ENCODE peak calls at places on chromosomes 13 and 19, in six cellular contexts. X is CD8-positive, alpha-beta T cell; M is EH; L is globus pallidus; V is stimulated activated CD8-positive, alpha-beta memory T cell treated with anti-CD3 and anti-CD28 coated beads, Interleukin-7, amount 100 ng/mL, for 1 hour; W is AG08395. I is an unnamed sample.

GRCh38 chr13:103976371-103976770 is 910.2 kb upstream of the SLC10A2 start:
- DNase-seq in X (no peak), M (no peak), L (no peak), V (no peak), W (no peak), I (no peak)

GRCh38 chr19:12834976-12835757 is 788 bp upstream of the RTBDN start:
- DNase-seq in X (peak; percentile 29), M (no peak), L (no peak), V (no peak), W (peak; percentile 49), I (no peak)

GRCh38 chr19:10191347-10191746 is 3.4 kb downstream of the DNMT1 start:
- DNase-seq in X (no peak), M (peak; percentile 85), L (no peak), V (no peak), W (peak; percentile 49), I (no peak)

GRCh38 chr13:75312884-75313520 is 169.0 kb downstream of the TBC1D4 start:
- DNase-seq in X (no peak), M (no peak), L (no peak), V (no peak), W (no peak), I (no peak)

GRCh38 chr13:40385858-40386180 is 280.6 kb downstream of the FOXO1 start:
- DNase-seq in X (no peak), M (no peak), L (no peak), V (no peak), W (no peak), I (no peak)

GRCh38 chr19:13031917-13032623 is 36.8 kb downstream of the NFIX start:
- DNase-seq in X (no peak), M (peak; percentile 70), L (peak; percentile 93), V (no peak), W (no peak), I (no peak)

GRCh38 chr13:112256716-112257497 is 119.2 kb upstream of the SPACA7 start:
- DNase-seq in X (no peak), M (no peak), L (no peak), V (no peak), W (no peak), I (no peak)

GRCh38 chr13:85738696-85739320 is 60.4 kb downstream of the SLITRK6 start:
- DNase-seq in X (no peak), M (no peak), L (no peak), V (no peak), W (no peak), I (no peak)

GRCh38 chr13:100565291-100565690 is 23.3 kb downstream of the GGACT start:
- DNase-seq in X (no peak), M (no peak), L (no peak), V (no peak), W (no peak), I (no peak)

GRCh38 chr13:37706041-37706440 is 107.5 kb upstream of the POSTN start:
- DNase-seq in X (no peak), M (no peak), L (no peak), V (no peak), W (no peak), I (no peak)

GRCh38 chr19:8655340-8655709 is 24.9 kb downstream of the NFILZ start:
- DNase-seq in X (peak; percentile 48), M (no peak), L (no peak), V (no peak), W (no peak), I (no peak)

GRCh38 chr19:17370026-17370587 is 7.0 kb downstream of the PLVAP start:
- DNase-seq in X (no peak), M (peak; percentile 37), L (peak; percentile 55), V (no peak), W (no peak), I (no peak)

GRCh38 chr13:101626925-101627555 is 174.6 kb downstream of the ITGBL1 start:
- DNase-seq in X (no peak), M (peak; percentile 7), L (no peak), V (no peak), W (no peak), I (no peak)

GRCh38 chr13:113220877-113221276 is 11.5 kb downstream of the CUL4A start:
- DNase-seq in X (peak; percentile 33), M (peak; percentile 25), L (no peak), V (no peak), W (no peak), I (no peak)

GRCh38 chr13:110759710-110760109 is 46.2 kb downstream of the ING1 start:
- DNase-seq in X (no peak), M (peak; percentile 49), L (no peak), V (no peak), W (no peak), I (no peak)

GRCh38 chr19:14473915-14474578 is 1.1 kb downstream of the PTGER1 start:
- DNase-seq in X (no peak), M (no peak), L (no peak), V (no peak), W (no peak), I (no peak)

GRCh38 chr13:42420304-42420703 is 148.4 kb downstream of the AKAP11 start:
- DNase-seq in X (no peak), M (no peak), L (no peak), V (no peak), W (no peak), I (no peak)

GRCh38 chr19:3359850-3360493 is 6.4 kb upstream of the NFIC start:
- DNase-seq in X (peak; percentile 35), M (no peak), L (no peak), V (no peak), W (no peak), I (no peak)

I was measured in activated CD4-positive, CD25-positive, alpha-beta regulatory T cell treated with anti-CD3 and anti-CD28 coated beads, Interleukin-2, amount 50 U/mL, for 16 hours.